ENCODE peak calls at places on chromosomes 7 and 10, in seven cellular contexts. One of them, this sample, is unnamed.

GRCh38 chr10:19719320-19719719 is 96.9 kb upstream of the PLXDC2 start:
- DNase-seq in NCI-H69: peak; percentile 4
- DNase-seq in iris pigment epithelial cell: peak; percentile 77
- DNase-seq in HT-29: no peak
- DNase-seq in amygdala: no peak
- DNase-seq in AG04450: peak; percentile 85
- DNase-seq in activated CD4-positive, alpha-beta T cell treated with anti-CD3 and anti-CD28 coated beads, Interleukin-2, amount 50 U/mL, for 1 hour: no peak
- DNase-seq in this sample: no peak

GRCh38 chr7:102403563-102403962 is 7.4 kb downstream of the PRKRIP1 start:
- DNase-seq in NCI-H69: no peak
- DNase-seq in iris pigment epithelial cell: no peak
- DNase-seq in HT-29: no peak
- DNase-seq in amygdala: no peak
- DNase-seq in AG04450: no peak
- DNase-seq in activated CD4-positive, alpha-beta T cell treated with anti-CD3 and anti-CD28 coated beads, Interleukin-2, amount 50 U/mL, for 1 hour: no peak
- DNase-seq in this sample: no peak

GRCh38 chr10:1160561-1160961 is 104.4 kb downstream of the WDR37 start:
- DNase-seq in NCI-H69: no peak
- DNase-seq in iris pigment epithelial cell: no peak
- DNase-seq in HT-29: no peak
- DNase-seq in amygdala: no peak
- DNase-seq in AG04450: no peak
- DNase-seq in activated CD4-positive, alpha-beta T cell treated with anti-CD3 and anti-CD28 coated beads, Interleukin-2, amount 50 U/mL, for 1 hour: no peak
- DNase-seq in this sample: no peak

GRCh38 chr10:126701526-126701925 is 31.0 kb upstream of the C10orf90 start:
- DNase-seq in NCI-H69: peak; percentile 2
- DNase-seq in iris pigment epithelial cell: no peak
- DNase-seq in HT-29: no peak
- DNase-seq in amygdala: no peak
- DNase-seq in AG04450: no peak
- DNase-seq in activated CD4-positive, alpha-beta T cell treated with anti-CD3 and anti-CD28 coated beads, Interleukin-2, amount 50 U/mL, for 1 hour: no peak
- DNase-seq in this sample: no peak

GRCh38 chr10:132813560-132814468 is 27.9 kb upstream of the NKX6-2 start:
- DNase-seq in NCI-H69: no peak
- DNase-seq in iris pigment epithelial cell: no peak
- DNase-seq in HT-29: no peak
- DNase-seq in amygdala: no peak
- DNase-seq in AG04450: no peak
- DNase-seq in activated CD4-positive, alpha-beta T cell treated with anti-CD3 and anti-CD28 coated beads, Interleukin-2, amount 50 U/mL, for 1 hour: no peak
- DNase-seq in this sample: no peak

GRCh38 chr7:73869011-73869785 is 8.2 kb downstream of the TMEM270 start:
- DNase-seq in NCI-H69: no peak
- DNase-seq in iris pigment epithelial cell: peak; percentile 66
- DNase-seq in HT-29: no peak
- DNase-seq in amygdala: no peak
- DNase-seq in AG04450: no peak
- DNase-seq in activated CD4-positive, alpha-beta T cell treated with anti-CD3 and anti-CD28 coated beads, Interleukin-2, amount 50 U/mL, for 1 hour: no peak
- DNase-seq in this sample: no peak

GRCh38 chr7:25851332-25852248 is 300.4 kb upstream of the NFE2L3 start:
- DNase-seq in NCI-H69: peak; percentile 88
- DNase-seq in iris pigment epithelial cell: peak; percentile 78
- DNase-seq in HT-29: peak; percentile 95
- DNase-seq in amygdala: peak; percentile 77
- DNase-seq in AG04450: peak; percentile 57
- DNase-seq in activated CD4-positive, alpha-beta T cell treated with anti-CD3 and anti-CD28 coated beads, Interleukin-2, amount 50 U/mL, for 1 hour: peak; percentile 55
- DNase-seq in this sample: peak; percentile 66

GRCh38 chr7:44693641-44694313 is 54.9 kb upstream of the ZMIZ2 start:
- DNase-seq in NCI-H69: no peak
- DNase-seq in iris pigment epithelial cell: peak; percentile 85
- DNase-seq in HT-29: no peak
- DNase-seq in amygdala: no peak
- DNase-seq in AG04450: peak; percentile 29
- DNase-seq in activated CD4-positive, alpha-beta T cell treated with anti-CD3 and anti-CD28 coated beads, Interleukin-2, amount 50 U/mL, for 1 hour: no peak
- DNase-seq in this sample: no peak

GRCh38 chr10:116210588-116211346 is 62.2 kb downstream of the GFRA1 start:
- DNase-seq in NCI-H69: no peak
- DNase-seq in iris pigment epithelial cell: peak; percentile 28
- DNase-seq in HT-29: no peak
- DNase-seq in amygdala: no peak
- DNase-seq in AG04450: no peak
- DNase-seq in activated CD4-positive, alpha-beta T cell treated with anti-CD3 and anti-CD28 coated beads, Interleukin-2, amount 50 U/mL, for 1 hour: no peak
- DNase-seq in this sample: no peak

GRCh38 chr7:131843862-131844261 is 287.4 kb upstream of the PODXL start:
- DNase-seq in NCI-H69: peak; percentile 11
- DNase-seq in iris pigment epithelial cell: peak; percentile 27
- DNase-seq in HT-29: peak; percentile 76
- DNase-seq in amygdala: no peak
- DNase-seq in AG04450: no peak
- DNase-seq in activated CD4-positive, alpha-beta T cell treated with anti-CD3 and anti-CD28 coated beads, Interleukin-2, amount 50 U/mL, for 1 hour: no peak
- DNase-seq in this sample: no peak

GRCh38 chr10:14211617-14212016 is 119.1 kb downstream of the FRMD4A start:
- DNase-seq in NCI-H69: no peak
- DNase-seq in iris pigment epithelial cell: no peak
- DNase-seq in HT-29: no peak
- DNase-seq in amygdala: no peak
- DNase-seq in AG04450: no peak
- DNase-seq in activated CD4-positive, alpha-beta T cell treated with anti-CD3 and anti-CD28 coated beads, Interleukin-2, amount 50 U/mL, for 1 hour: no peak
- DNase-seq in this sample: no peak

GRCh38 chr7:46786995-46787394 is 794.9 kb downstream of the TNS3 start:
- DNase-seq in NCI-H69: no peak
- DNase-seq in iris pigment epithelial cell: no peak
- DNase-seq in HT-29: no peak
- DNase-seq in amygdala: no peak
- DNase-seq in AG04450: no peak
- DNase-seq in activated CD4-positive, alpha-beta T cell treated with anti-CD3 and anti-CD28 coated beads, Interleukin-2, amount 50 U/mL, for 1 hour: no peak
- DNase-seq in this sample: no peak

GRCh38 chr10:78175444-78175843 is 141.8 kb downstream of the RPS24 start:
- DNase-seq in NCI-H69: no peak
- DNase-seq in iris pigment epithelial cell: no peak
- DNase-seq in HT-29: no peak
- DNase-seq in amygdala: no peak
- DNase-seq in AG04450: no peak
- DNase-seq in activated CD4-positive, alpha-beta T cell treated with anti-CD3 and anti-CD28 coated beads, Interleukin-2, amount 50 U/mL, for 1 hour: no peak
- DNase-seq in this sample: no peak

GRCh38 chr7:4713183-4713784 is 31.2 kb downstream of the FOXK1 start:
- DNase-seq in NCI-H69: no peak
- DNase-seq in iris pigment epithelial cell: peak; percentile 59
- DNase-seq in HT-29: no peak
- DNase-seq in amygdala: no peak
- DNase-seq in AG04450: no peak
- DNase-seq in activated CD4-positive, alpha-beta T cell treated with anti-CD3 and anti-CD28 coated beads, Interleukin-2, amount 50 U/mL, for 1 hour: no peak
- DNase-seq in this sample: no peak

GRCh38 chr10:74923556-74923955 is 97.2 kb downstream of the KAT6B start:
- DNase-seq in NCI-H69: peak; percentile 56
- DNase-seq in iris pigment epithelial cell: no peak
- DNase-seq in HT-29: no peak
- DNase-seq in amygdala: no peak
- DNase-seq in AG04450: no peak
- DNase-seq in activated CD4-positive, alpha-beta T cell treated with anti-CD3 and anti-CD28 coated beads, Interleukin-2, amount 50 U/mL, for 1 hour: no peak
- DNase-seq in this sample: no peak

GRCh38 chr10:94358480-94358879 is 4.3 kb downstream of the NOC3L start:
- DNase-seq in NCI-H69: no peak
- DNase-seq in iris pigment epithelial cell: peak; percentile 97
- DNase-seq in HT-29: peak; percentile 22
- DNase-seq in amygdala: no peak
- DNase-seq in AG04450: peak; percentile 85
- DNase-seq in activated CD4-positive, alpha-beta T cell treated with anti-CD3 and anti-CD28 coated beads, Interleukin-2, amount 50 U/mL, for 1 hour: no peak
- DNase-seq in this sample: no peak

GRCh38 chr10:110409926-110410325 is 87.8 kb upstream of the DUSP5 start:
- DNase-seq in NCI-H69: no peak
- DNase-seq in iris pigment epithelial cell: no peak
- DNase-seq in HT-29: no peak
- DNase-seq in amygdala: no peak
- DNase-seq in AG04450: no peak
- DNase-seq in activated CD4-positive, alpha-beta T cell treated with anti-CD3 and anti-CD28 coated beads, Interleukin-2, amount 50 U/mL, for 1 hour: no peak
- DNase-seq in this sample: no peak

GRCh38 chr10:74683067-74683466 is 143.3 kb upstream of the KAT6B start:
- DNase-seq in NCI-H69: peak; percentile 28
- DNase-seq in iris pigment epithelial cell: peak; percentile 23
- DNase-seq in HT-29: no peak
- DNase-seq in amygdala: no peak
- DNase-seq in AG04450: no peak
- DNase-seq in activated CD4-positive, alpha-beta T cell treated with anti-CD3 and anti-CD28 coated beads, Interleukin-2, amount 50 U/mL, for 1 hour: no peak
- DNase-seq in this sample: no peak

GRCh38 chr7:78066599-78066998 is 268.0 kb downstream of the PHTF2 start:
- DNase-seq in NCI-H69: no peak
- DNase-seq in iris pigment epithelial cell: no peak
- DNase-seq in HT-29: no peak
- DNase-seq in amygdala: no peak
- DNase-seq in AG04450: no peak
- DNase-seq in activated CD4-positive, alpha-beta T cell treated with anti-CD3 and anti-CD28 coated beads, Interleukin-2, amount 50 U/mL, for 1 hour: no peak
- DNase-seq in this sample: no peak

GRCh38 chr10:76942556-76943416 is 694.8 kb downstream of the KCNMA1 start:
- DNase-seq in NCI-H69: no peak
- DNase-seq in iris pigment epithelial cell: no peak
- DNase-seq in HT-29: no peak
- DNase-seq in amygdala: no peak
- DNase-seq in AG04450: no peak
- DNase-seq in activated CD4-positive, alpha-beta T cell treated with anti-CD3 and anti-CD28 coated beads, Interleukin-2, amount 50 U/mL, for 1 hour: no peak
- DNase-seq in this sample: no peak

GRCh38 chr7:40782836-40783235 is 648.0 kb downstream of the SUGCT start:
- DNase-seq in NCI-H69: no peak
- DNase-seq in iris pigment epithelial cell: no peak
- DNase-seq in HT-29: no peak
- DNase-seq in amygdala: no peak
- DNase-seq in AG04450: no peak
- DNase-seq in activated CD4-positive, alpha-beta T cell treated with anti-CD3 and anti-CD28 coated beads, Interleukin-2, amount 50 U/mL, for 1 hour: no peak
- DNase-seq in this sample: no peak

GRCh38 chr7:74282748-74283459 is 6.3 kb upstream of the CLIP2 start:
- DNase-seq in NCI-H69: peak; percentile 58
- DNase-seq in iris pigment epithelial cell: no peak
- DNase-seq in HT-29: no peak
- DNase-seq in amygdala: no peak
- DNase-seq in AG04450: no peak
- DNase-seq in activated CD4-positive, alpha-beta T cell treated with anti-CD3 and anti-CD28 coated beads, Interleukin-2, amount 50 U/mL, for 1 hour: no peak
- DNase-seq in this sample: no peak

GRCh38 chr10:72503241-72503640 is 122.6 kb downstream of the MICU1 start:
- DNase-seq in NCI-H69: no peak
- DNase-seq in iris pigment epithelial cell: peak; percentile 71
- DNase-seq in HT-29: no peak
- DNase-seq in amygdala: no peak
- DNase-seq in AG04450: peak; percentile 24
- DNase-seq in activated CD4-positive, alpha-beta T cell treated with anti-CD3 and anti-CD28 coated beads, Interleukin-2, amount 50 U/mL, for 1 hour: no peak
- DNase-seq in this sample: no peak

GRCh38 chr7:151125459-151125834 is 39.2 kb downstream of the AGAP3 start:
- DNase-seq in NCI-H69: no peak
- DNase-seq in iris pigment epithelial cell: no peak
- DNase-seq in HT-29: peak; percentile 81
- DNase-seq in amygdala: no peak
- DNase-seq in AG04450: no peak
- DNase-seq in activated CD4-positive, alpha-beta T cell treated with anti-CD3 and anti-CD28 coated beads, Interleukin-2, amount 50 U/mL, for 1 hour: no peak
- DNase-seq in this sample: peak; percentile 88

GRCh38 chr7:84841809-84842208 is 345.0 kb downstream of the SEMA3D start:
- DNase-seq in NCI-H69: no peak
- DNase-seq in iris pigment epithelial cell: peak; percentile 86
- DNase-seq in HT-29: no peak
- DNase-seq in amygdala: no peak
- DNase-seq in AG04450: peak; percentile 11
- DNase-seq in activated CD4-positive, alpha-beta T cell treated with anti-CD3 and anti-CD28 coated beads, Interleukin-2, amount 50 U/mL, for 1 hour: no peak
- DNase-seq in this sample: no peak

GRCh38 chr7:146002431-146003078 is 114.0 kb upstream of the CNTNAP2 start:
- DNase-seq in NCI-H69: no peak
- DNase-seq in iris pigment epithelial cell: no peak
- DNase-seq in HT-29: no peak
- DNase-seq in amygdala: no peak
- DNase-seq in AG04450: no peak
- DNase-seq in activated CD4-positive, alpha-beta T cell treated with anti-CD3 and anti-CD28 coated beads, Interleukin-2, amount 50 U/mL, for 1 hour: no peak
- DNase-seq in this sample: no peak

GRCh38 chr7:143396625-143397556 is 11.8 kb downstream of the EPHA1 start:
- DNase-seq in NCI-H69: no peak
- DNase-seq in iris pigment epithelial cell: no peak
- DNase-seq in HT-29: no peak
- DNase-seq in amygdala: no peak
- DNase-seq in AG04450: no peak
- DNase-seq in activated CD4-positive, alpha-beta T cell treated with anti-CD3 and anti-CD28 coated beads, Interleukin-2, amount 50 U/mL, for 1 hour: no peak
- DNase-seq in this sample: no peak

GRCh38 chr10:126476256-126476655 is 88.0 kb upstream of the ADAM12 start:
- DNase-seq in NCI-H69: no peak
- DNase-seq in iris pigment epithelial cell: no peak
- DNase-seq in HT-29: no peak
- DNase-seq in amygdala: no peak
- DNase-seq in AG04450: no peak
- DNase-seq in activated CD4-positive, alpha-beta T cell treated with anti-CD3 and anti-CD28 coated beads, Interleukin-2, amount 50 U/mL, for 1 hour: no peak
- DNase-seq in this sample: no peak

GRCh38 chr7:45689011-45689796 is 115.0 kb downstream of the ADCY1 start:
- DNase-seq in NCI-H69: no peak
- DNase-seq in iris pigment epithelial cell: peak; percentile 89
- DNase-seq in HT-29: no peak
- DNase-seq in amygdala: no peak
- DNase-seq in AG04450: peak; percentile 71
- DNase-seq in activated CD4-positive, alpha-beta T cell treated with anti-CD3 and anti-CD28 coated beads, Interleukin-2, amount 50 U/mL, for 1 hour: no peak
- DNase-seq in this sample: peak; percentile 7